ENCODE peak calls at places on chromosomes 16 and 17, in seven cellular contexts. One of them, this sample, is unnamed.

GRCh38 chr16:48885456-48885855 is 275.5 kb upstream of the N4BP1 start:
- DNase-seq in head of caudate nucleus: no peak
- DNase-seq in HCEC 1CT: no peak
- DNase-seq in GM12865: no peak
- DNase-seq in activated T-cell treated with anti-CD3 and anti-CD28 coated beads, Interleukin-2, amount 50 U/mL, for 4 hours: no peak
- DNase-seq in testis: no peak
- DNase-seq in ELR: no peak
- DNase-seq in this sample: no peak

GRCh38 chr16:85062728-85063336 is 35.2 kb downstream of the KIAA0513 start:
- DNase-seq in activated T-cell treated with anti-CD3 and anti-CD28 coated beads, Interleukin-2, amount 50 U/mL, for 4 hours: no peak
- DNase-seq in head of caudate nucleus: peak; percentile 44
- DNase-seq in HCEC 1CT: no peak
- DNase-seq in testis: no peak
- DNase-seq in ELR: no peak
- DNase-seq in GM12865: no peak
- DNase-seq in this sample: no peak

GRCh38 chr16:89393731-89394406 is 96.5 kb downstream of the ANKRD11 start:
- DNase-seq in testis: no peak
- DNase-seq in ELR: no peak
- DNase-seq in head of caudate nucleus: no peak
- DNase-seq in activated T-cell treated with anti-CD3 and anti-CD28 coated beads, Interleukin-2, amount 50 U/mL, for 4 hours: no peak
- DNase-seq in GM12865: no peak
- DNase-seq in HCEC 1CT: no peak
- DNase-seq in this sample: no peak

GRCh38 chr17:44039829-44040635 is 25.3 kb upstream of the TMEM101 start:
- DNase-seq in activated T-cell treated with anti-CD3 and anti-CD28 coated beads, Interleukin-2, amount 50 U/mL, for 4 hours: no peak
- DNase-seq in HCEC 1CT: no peak
- DNase-seq in head of caudate nucleus: no peak
- DNase-seq in testis: no peak
- DNase-seq in GM12865: no peak
- DNase-seq in ELR: no peak
- DNase-seq in this sample: no peak

GRCh38 chr17:17416400-17417360 is 60.1 kb upstream of the MED9 start:
- DNase-seq in head of caudate nucleus: peak; percentile 55
- DNase-seq in testis: no peak
- DNase-seq in HCEC 1CT: peak; percentile 69
- DNase-seq in activated T-cell treated with anti-CD3 and anti-CD28 coated beads, Interleukin-2, amount 50 U/mL, for 4 hours: no peak
- DNase-seq in GM12865: no peak
- DNase-seq in ELR: peak; percentile 79
- DNase-seq in this sample: peak; percentile 72

GRCh38 chr17:2023692-2024571 is 1.2 kb downstream of the RTN4RL1 start:
- DNase-seq in head of caudate nucleus: peak; percentile 75
- DNase-seq in ELR: peak; percentile 47
- DNase-seq in activated T-cell treated with anti-CD3 and anti-CD28 coated beads, Interleukin-2, amount 50 U/mL, for 4 hours: peak; percentile 33
- DNase-seq in GM12865: peak; percentile 24
- DNase-seq in testis: peak; percentile 76
- DNase-seq in HCEC 1CT: no peak
- DNase-seq in this sample: no peak

GRCh38 chr17:20008242-20009051 is 712 bp upstream of the SPECC1 start:
- DNase-seq in head of caudate nucleus: peak; percentile 68
- DNase-seq in HCEC 1CT: peak; percentile 2
- DNase-seq in GM12865: peak; percentile 11
- DNase-seq in testis: peak; percentile 43
- DNase-seq in activated T-cell treated with anti-CD3 and anti-CD28 coated beads, Interleukin-2, amount 50 U/mL, for 4 hours: no peak
- DNase-seq in ELR: peak; percentile 55
- DNase-seq in this sample: no peak

GRCh38 chr16:88686062-88686438 is 257 bp downstream of the SNAI3 start:
- DNase-seq in HCEC 1CT: no peak
- DNase-seq in GM12865: no peak
- DNase-seq in testis: no peak
- DNase-seq in activated T-cell treated with anti-CD3 and anti-CD28 coated beads, Interleukin-2, amount 50 U/mL, for 4 hours: peak; percentile 43
- DNase-seq in ELR: peak; percentile 34
- DNase-seq in head of caudate nucleus: peak; percentile 57
- DNase-seq in this sample: no peak

GRCh38 chr16:51924744-51925143 is 622.2 kb downstream of the TOX3 start:
- DNase-seq in activated T-cell treated with anti-CD3 and anti-CD28 coated beads, Interleukin-2, amount 50 U/mL, for 4 hours: no peak
- DNase-seq in ELR: no peak
- DNase-seq in testis: no peak
- DNase-seq in GM12865: no peak
- DNase-seq in head of caudate nucleus: no peak
- DNase-seq in HCEC 1CT: no peak
- DNase-seq in this sample: no peak

GRCh38 chr17:19348081-19348650 is 14.4 kb downstream of the B9D1 start:
- DNase-seq in head of caudate nucleus: peak; percentile 9
- DNase-seq in GM12865: no peak
- DNase-seq in ELR: no peak
- DNase-seq in HCEC 1CT: no peak
- DNase-seq in activated T-cell treated with anti-CD3 and anti-CD28 coated beads, Interleukin-2, amount 50 U/mL, for 4 hours: no peak
- DNase-seq in testis: no peak
- DNase-seq in this sample: no peak

GRCh38 chr17:3904486-3904885 is 11.6 kb upstream of the CAMKK1 start:
- DNase-seq in HCEC 1CT: no peak
- DNase-seq in head of caudate nucleus: no peak
- DNase-seq in ELR: no peak
- DNase-seq in activated T-cell treated with anti-CD3 and anti-CD28 coated beads, Interleukin-2, amount 50 U/mL, for 4 hours: no peak
- DNase-seq in testis: no peak
- DNase-seq in GM12865: no peak
- DNase-seq in this sample: no peak

GRCh38 chr17:47277921-47278320 is 24.3 kb downstream of the ITGB3 start:
- DNase-seq in GM12865: no peak
- DNase-seq in activated T-cell treated with anti-CD3 and anti-CD28 coated beads, Interleukin-2, amount 50 U/mL, for 4 hours: no peak
- DNase-seq in HCEC 1CT: peak; percentile 65
- DNase-seq in head of caudate nucleus: no peak
- DNase-seq in testis: no peak
- DNase-seq in ELR: peak; percentile 50
- DNase-seq in this sample: no peak

GRCh38 chr16:74226361-74226979 is 70.1 kb upstream of the PSMD7 start:
- DNase-seq in testis: no peak
- DNase-seq in HCEC 1CT: no peak
- DNase-seq in GM12865: no peak
- DNase-seq in activated T-cell treated with anti-CD3 and anti-CD28 coated beads, Interleukin-2, amount 50 U/mL, for 4 hours: no peak
- DNase-seq in head of caudate nucleus: no peak
- DNase-seq in ELR: peak; percentile 47
- DNase-seq in this sample: no peak

GRCh38 chr17:50303051-50303450 is 28.8 kb downstream of the TMEM92 start:
- DNase-seq in HCEC 1CT: no peak
- DNase-seq in GM12865: no peak
- DNase-seq in testis: no peak
- DNase-seq in activated T-cell treated with anti-CD3 and anti-CD28 coated beads, Interleukin-2, amount 50 U/mL, for 4 hours: no peak
- DNase-seq in head of caudate nucleus: no peak
- DNase-seq in ELR: no peak
- DNase-seq in this sample: no peak

GRCh38 chr17:29115906-29116651 is 64.1 kb downstream of the MYO18A start:
- DNase-seq in ELR: peak; percentile 80
- DNase-seq in activated T-cell treated with anti-CD3 and anti-CD28 coated beads, Interleukin-2, amount 50 U/mL, for 4 hours: peak; percentile 20
- DNase-seq in head of caudate nucleus: no peak
- DNase-seq in GM12865: peak; percentile 44
- DNase-seq in HCEC 1CT: peak; percentile 48
- DNase-seq in testis: peak; percentile 41
- DNase-seq in this sample: peak; percentile 70

GRCh38 chr16:88941933-88942909 is 34.8 kb downstream of the CBFA2T3 start:
- DNase-seq in GM12865: peak; percentile 76
- DNase-seq in testis: peak; percentile 50
- DNase-seq in ELR: peak; percentile 28
- DNase-seq in activated T-cell treated with anti-CD3 and anti-CD28 coated beads, Interleukin-2, amount 50 U/mL, for 4 hours: peak; percentile 49
- DNase-seq in HCEC 1CT: no peak
- DNase-seq in head of caudate nucleus: peak; percentile 76
- DNase-seq in this sample: no peak

GRCh38 chr17:81712468-81713003 is 452 bp downstream of the SLC25A10 start:
- DNase-seq in ELR: peak; percentile 61
- DNase-seq in head of caudate nucleus: no peak
- DNase-seq in activated T-cell treated with anti-CD3 and anti-CD28 coated beads, Interleukin-2, amount 50 U/mL, for 4 hours: no peak
- DNase-seq in HCEC 1CT: peak; percentile 30
- DNase-seq in testis: no peak
- DNase-seq in GM12865: no peak
- DNase-seq in this sample: peak; percentile 46

GRCh38 chr17:62778990-62779681 is 29.0 kb downstream of the MARCHF10 start:
- DNase-seq in ELR: peak; percentile 99
- DNase-seq in testis: peak; percentile 26
- DNase-seq in activated T-cell treated with anti-CD3 and anti-CD28 coated beads, Interleukin-2, amount 50 U/mL, for 4 hours: no peak
- DNase-seq in GM12865: no peak
- DNase-seq in head of caudate nucleus: peak; percentile 83
- DNase-seq in HCEC 1CT: no peak
- DNase-seq in this sample: peak; percentile 95

GRCh38 chr16:1040346-1040745 is 32.2 kb upstream of the SSTR5 start:
- DNase-seq in GM12865: no peak
- DNase-seq in head of caudate nucleus: no peak
- DNase-seq in activated T-cell treated with anti-CD3 and anti-CD28 coated beads, Interleukin-2, amount 50 U/mL, for 4 hours: no peak
- DNase-seq in testis: no peak
- DNase-seq in HCEC 1CT: no peak
- DNase-seq in ELR: no peak
- DNase-seq in this sample: no peak